ENCODE peak calls at places on chromosomes 5 and 9, in six cellular contexts. G is ovary, B is body of pancreas, A is cardiac muscle cell, M is psoas muscle, K is IMR-90. T is an unnamed sample. For H3K4me1, the result is how much of the 10 kb centered on the place peaks cover.

GRCh38 chr9:136239963-136240330 is 5.7 kb downstream of the QSOX2 start:
- DNase-seq in G (no peak), B (no peak), A (no peak), M (no peak), K (no peak), T (no peak)

GRCh38 chr9:137168907-137169763 is 716 bp downstream of the LRRC26 start:
- DNase-seq in G (no peak), B (peak), A (peak), M (no peak), K (peak), T (no peak)

GRCh38 chr5:95771109-95771708 is 40.1 kb downstream of the RHOBTB3 start:
- DNase-seq in G (peak), B (peak), A (peak), M (no peak), K (no peak), T (peak)

GRCh38 chr9:76725885-76726284 is 38.4 kb upstream of the PCA3 start:
- DNase-seq in G (no peak), B (no peak), A (no peak), M (no peak), K (no peak), T (no peak)

GRCh38 chr9:105069285-105070065 is 141.5 kb upstream of the ABCA1 start:
- DNase-seq in G (no peak), B (no peak), A (peak), M (no peak), K (no peak), T (no peak)

GRCh38 chr5:44875661-44876250 is 67.0 kb downstream of the MRPS30 start:
- DNase-seq in G (no peak), B (no peak), A (no peak), M (no peak), K (peak), T (peak)

GRCh38 chr5:109816732-109817131 is 127.0 kb downstream of the MAN2A1 start:
- DNase-seq in G (no peak), B (no peak), A (no peak), M (no peak), K (no peak), T (no peak)

GRCh38 chr9:128497824-128498610 is 6.5 kb upstream of the GLE1 start:
- DNase-seq in G (no peak), B (no peak), A (no peak), M (no peak), K (no peak), T (no peak)

GRCh38 chr5:141877478-141878185 is 578 bp downstream of the PCDH1 start:
- DNase-seq in G (no peak), B (peak), A (peak), M (no peak), K (no peak), T (peak)

GRCh38 chr5:39073759-39074008 is 515 bp downstream of the RICTOR start:
- DNase-seq in G (no peak), B (no peak), A (no peak), M (no peak), K (no peak), T (no peak)

GRCh38 chr9:19466268-19466639 is 57.4 kb downstream of the ACER2 start:
- DNase-seq in G (no peak), B (no peak), A (no peak), M (no peak), K (no peak), T (no peak)

GRCh38 chr9:19464764-19465570 is 56.2 kb downstream of the ACER2 start:
- DNase-seq in G (peak), B (peak), A (peak), M (peak), K (peak), T (no peak)

GRCh38 chr9:19465571-19466267 is 56.9 kb downstream of the ACER2 start:
- DNase-seq in G (no peak), B (no peak), A (no peak), M (no peak), K (no peak), T (no peak)

GRCh38 chr9:19461135-19461534 is 52.3 kb downstream of the ACER2 start:
- DNase-seq in G (no peak), B (no peak), A (no peak), M (no peak), K (no peak), T (no peak)

DNA sequence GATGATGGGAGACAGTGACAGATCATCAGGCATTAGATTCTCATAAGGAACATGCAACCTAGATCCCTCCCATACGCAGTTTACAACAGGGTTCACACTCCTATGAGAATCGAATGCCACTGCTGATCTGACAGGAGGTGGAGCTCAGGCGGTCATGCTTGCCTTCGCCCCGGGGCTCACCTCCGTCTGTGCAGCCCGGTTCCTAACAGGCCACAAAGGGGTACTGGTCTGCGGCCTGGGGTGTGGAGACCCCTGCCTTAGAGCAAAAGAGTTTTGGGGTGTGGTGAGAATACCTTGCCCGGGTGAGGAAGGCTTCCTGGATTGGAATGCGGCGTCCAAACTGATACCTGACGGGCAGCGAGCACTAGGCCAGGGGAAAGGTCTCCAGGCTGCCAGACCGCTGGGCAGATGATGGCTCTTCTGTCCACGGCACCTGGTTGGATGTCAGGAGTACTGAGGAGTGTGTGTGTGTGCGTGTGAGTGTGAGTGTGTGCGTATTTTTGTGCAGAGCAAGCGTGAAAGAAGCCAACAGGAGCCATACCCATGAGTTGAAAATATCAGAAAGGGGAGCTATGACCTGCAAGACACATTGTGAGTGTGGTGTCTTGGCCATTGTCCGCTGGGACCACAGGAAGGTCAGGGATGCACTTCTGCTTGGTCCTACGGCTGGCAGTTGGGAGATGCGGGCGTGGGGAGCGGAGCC is 55.4 kb downstream of the ACER2 start:
- DNase-seq in G (no peak), B (no peak), A (no peak), M (no peak), K (no peak), T (no peak)
- TF ChIP-seq CTCF in G (no peak), B (no peak), A (no peak), M (no peak), K (no peak), T (no peak)

GRCh38 chr5:146072595-146072994 is 32.8 kb downstream of the PLAC8L1 start:
- DNase-seq in G (no peak), B (no peak), A (no peak), M (no peak), K (no peak), T (no peak)

GRCh38 chr5:146071171-146071570 is 34.2 kb downstream of the PLAC8L1 start:
- DNase-seq in G (no peak), B (no peak), A (peak), M (no peak), K (no peak), T (no peak)

GRCh38 chr5:146076028-146076427 is 29.3 kb downstream of the PLAC8L1 start:
- DNase-seq in G (no peak), B (no peak), A (no peak), M (no peak), K (no peak), T (no peak)

GRCh38 chr5:146076455-146076854 is 28.9 kb downstream of the PLAC8L1 start:
- DNase-seq in G (no peak), B (no peak), A (peak), M (no peak), K (no peak), T (no peak)

DNA sequence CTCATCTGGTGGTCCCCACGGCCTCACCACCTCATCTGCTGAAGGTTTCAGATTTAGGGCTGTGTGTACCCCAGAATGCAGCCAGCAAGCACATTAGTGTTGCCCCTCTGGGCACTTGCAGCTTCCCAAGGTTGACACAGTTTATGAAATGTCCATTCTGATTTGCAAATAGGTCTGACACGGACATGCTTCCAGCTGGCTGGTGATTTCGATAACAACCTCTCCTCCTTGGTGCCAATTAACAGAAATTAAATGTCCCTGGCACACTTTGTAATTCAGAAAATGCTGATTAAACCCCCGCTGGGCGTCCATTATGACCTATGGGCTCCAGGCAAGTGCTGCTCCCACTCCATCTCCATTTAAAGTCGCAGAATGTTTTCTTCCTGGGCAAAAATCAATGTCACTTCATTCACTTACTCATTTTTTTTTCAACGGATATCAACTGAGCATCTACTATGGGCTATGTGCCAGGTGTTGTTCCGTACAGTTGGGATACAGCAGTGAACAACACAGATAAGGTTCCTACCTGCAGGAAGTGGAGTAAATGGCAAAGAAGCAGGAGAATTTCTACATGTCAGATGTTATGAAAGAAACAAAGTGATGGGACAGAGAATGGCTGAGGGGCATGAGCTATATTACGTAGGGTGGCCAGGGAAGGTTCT is 32.0 kb downstream of the PLAC8L1 start:
- DNase-seq in G (no peak), B (peak), A (no peak), M (no peak), K (no peak), T (no peak)
- H3K4me1 ChIP-seq in G (under half), B (under half), A (under half), M (under half), K (under half), T (under half)

DNA sequence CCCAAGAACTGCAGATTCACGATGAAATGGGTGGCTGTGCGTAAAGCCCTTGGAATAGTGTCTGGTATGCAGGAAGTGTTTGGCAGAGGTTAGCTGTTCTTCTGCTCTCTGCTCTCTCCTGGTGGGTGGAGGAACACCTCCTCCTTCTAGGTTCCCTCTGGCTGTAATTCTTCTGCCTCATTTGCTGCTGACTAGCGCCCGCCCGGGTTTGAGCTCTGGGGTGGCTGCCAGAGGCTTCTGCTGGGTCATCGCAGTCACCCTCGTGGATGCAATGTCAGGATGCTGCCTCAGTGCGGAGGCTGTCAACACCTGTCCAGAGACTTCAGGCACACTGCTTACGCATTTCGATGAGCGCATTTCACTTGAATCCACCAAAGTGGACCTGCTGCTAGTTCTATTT is 11.7 kb downstream of the DOCK2 start:
- DNase-seq in G (no peak), B (no peak), A (peak), M (no peak), K (peak), T (no peak)
- H3K27ac ChIP-seq in G (no peak), B (no peak), A (no peak), M (no peak), K (no peak), T (no peak)

GRCh38 chr5:173556142-173557028 is 60.1 kb downstream of the BOD1 start:
- DNase-seq in G (no peak), B (no peak), A (no peak), M (no peak), K (no peak), T (no peak)
- TF ChIP-seq CTCF in G (no peak), B (no peak), A (no peak), M (no peak), K (no peak), T (no peak)

DNA sequence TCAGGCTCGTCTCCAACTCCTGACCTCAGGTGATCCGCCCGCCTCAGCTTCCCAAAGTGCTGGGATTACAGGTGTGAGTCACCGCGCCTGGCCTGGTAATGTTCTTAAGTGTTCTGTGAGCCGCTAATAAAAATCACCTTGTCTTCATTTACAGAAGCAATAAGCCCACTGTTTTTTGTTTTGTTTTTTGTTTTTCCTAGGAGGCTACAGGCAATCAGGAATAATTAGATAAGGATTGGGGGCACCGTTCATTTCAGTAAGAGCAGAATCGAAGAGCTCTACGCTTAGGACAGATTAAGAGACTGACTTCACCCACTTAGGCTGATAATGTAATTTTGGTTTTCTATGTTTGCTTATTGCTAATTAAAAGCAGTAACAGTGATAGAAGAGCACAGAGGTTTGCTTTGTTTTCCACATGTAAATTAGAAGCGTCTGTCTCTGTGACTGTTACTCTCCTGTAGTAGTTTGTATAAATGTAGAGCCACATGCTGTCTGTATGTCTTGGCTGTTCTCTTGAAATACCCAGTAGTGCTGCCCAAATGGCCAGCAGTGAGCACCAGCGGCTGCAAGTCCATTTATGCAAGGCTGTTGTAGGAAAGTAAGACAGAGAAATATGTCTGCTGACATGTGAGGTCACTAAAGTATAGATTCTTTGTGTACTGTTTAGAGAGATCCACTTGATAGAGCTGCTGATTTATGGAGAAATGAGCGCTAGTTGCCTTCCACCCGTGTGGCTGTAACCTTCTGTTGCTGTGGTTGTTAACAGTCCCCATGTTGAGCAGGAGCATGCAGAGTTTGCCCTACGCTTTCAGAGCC is 30.5 kb downstream of the TRIO start:
- DNase-seq in G (no peak), B (no peak), A (no peak), M (no peak), K (no peak), T (no peak)
- H3K4me1 ChIP-seq in G (under half), B (under half), A (under half), M (half or more), K (under half), T (half or more)

DNA sequence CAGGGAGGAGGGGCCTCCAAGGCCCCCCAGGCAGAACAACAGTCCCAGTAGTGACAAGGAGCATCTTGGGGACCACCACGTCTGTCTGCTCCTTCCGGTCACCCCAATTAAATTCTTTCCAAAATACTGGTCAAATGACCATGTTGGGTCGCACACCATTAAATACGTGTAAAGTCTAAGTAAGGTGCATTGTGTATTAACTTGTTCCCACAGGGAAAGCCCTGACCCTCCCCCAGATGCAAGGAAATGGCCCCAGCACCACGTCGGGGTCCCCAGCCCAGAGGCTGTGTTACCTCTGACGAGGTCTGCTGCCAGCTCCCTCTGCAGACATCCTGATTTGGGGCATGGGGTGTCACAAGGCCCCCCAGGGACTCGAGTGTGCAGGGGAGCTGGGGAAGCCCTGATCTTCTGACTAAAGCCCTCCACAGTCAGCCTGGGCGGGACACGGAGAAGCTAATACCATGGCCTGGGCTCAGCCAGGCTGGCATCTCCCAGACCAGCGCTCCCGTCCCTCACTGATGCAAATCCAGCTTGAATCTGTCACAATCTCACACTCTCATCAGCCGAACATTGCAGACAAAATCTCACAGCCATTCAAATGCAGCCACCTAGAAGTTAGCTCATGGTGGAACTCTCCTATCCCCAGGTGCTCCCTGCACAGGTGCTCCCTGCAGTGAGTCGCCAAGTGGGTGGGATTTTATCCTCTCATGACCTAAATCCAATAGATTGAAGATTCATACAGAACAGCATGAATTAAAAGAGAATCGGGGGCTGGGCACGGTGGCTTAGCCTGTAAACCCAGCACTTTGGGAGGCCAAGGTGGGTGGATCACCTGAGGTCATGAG is 13.6 kb downstream of the TERT start:
- DNase-seq in G (no peak), B (no peak), A (no peak), M (no peak), K (no peak), T (no peak)
- H3K27ac ChIP-seq in G (no peak), B (no peak), A (no peak), M (no peak), K (no peak), T (no peak)

T was measured in foreskin keratinocyte.